ENCODE peak calls at places on chromosome 15, in six cellular contexts. One of them, this sample, is unnamed.

GRCh38 chr15:99283739-99284138 is 32.5 kb downstream of the LRRC28 start:
- DNase-seq in EL: no peak
- DNase-seq in upper lobe of right lung: no peak
- DNase-seq in RCC 7860: no peak
- DNase-seq in mesothelial cell of epicardium: no peak
- DNase-seq in Daoy: no peak
- DNase-seq in this sample: no peak

GRCh38 chr15:56948000-56948765 is 29.7 kb downstream of the TCF12 start:
- DNase-seq in RCC 7860: no peak
- DNase-seq in upper lobe of right lung: no peak
- DNase-seq in Daoy: no peak
- DNase-seq in mesothelial cell of epicardium: no peak
- DNase-seq in EL: no peak
- DNase-seq in this sample: no peak

GRCh38 chr15:78565951-78566774 is 843 bp downstream of the CHRNA5 start:
- DNase-seq in mesothelial cell of epicardium: peak
- DNase-seq in upper lobe of right lung: no peak
- DNase-seq in Daoy: peak
- DNase-seq in RCC 7860: peak
- DNase-seq in EL: peak
- DNase-seq in this sample: peak

GRCh38 chr15:67587754-67588153 is 45.3 kb downstream of the MAP2K5 start:
- DNase-seq in Daoy: no peak
- DNase-seq in RCC 7860: no peak
- DNase-seq in mesothelial cell of epicardium: no peak
- DNase-seq in upper lobe of right lung: no peak
- DNase-seq in EL: no peak
- DNase-seq in this sample: no peak

GRCh38 chr15:66004618-66005262 is 135.4 kb downstream of the RAB11A start:
- DNase-seq in RCC 7860: no peak
- DNase-seq in Daoy: peak
- DNase-seq in mesothelial cell of epicardium: peak
- DNase-seq in EL: peak
- DNase-seq in upper lobe of right lung: no peak
- DNase-seq in this sample: peak

GRCh38 chr15:78204351-78205309 is 29.7 kb downstream of the ACSBG1 start:
- DNase-seq in Daoy: no peak
- DNase-seq in mesothelial cell of epicardium: no peak
- DNase-seq in EL: no peak
- DNase-seq in upper lobe of right lung: no peak
- DNase-seq in RCC 7860: no peak
- DNase-seq in this sample: no peak

GRCh38 chr15:91302588-91303439 is 202.8 kb downstream of the SV2B start:
- DNase-seq in Daoy: peak
- DNase-seq in mesothelial cell of epicardium: no peak
- DNase-seq in upper lobe of right lung: no peak
- DNase-seq in RCC 7860: peak
- DNase-seq in EL: peak
- DNase-seq in this sample: peak

GRCh38 chr15:84079885-84080777 is 155.4 kb upstream of the GOLGA6L4 start:
- DNase-seq in Daoy: peak
- DNase-seq in EL: peak
- DNase-seq in RCC 7860: no peak
- DNase-seq in mesothelial cell of epicardium: peak
- DNase-seq in upper lobe of right lung: peak
- DNase-seq in this sample: no peak

GRCh38 chr15:62071711-62072308 is 5.0 kb downstream of the C2CD4A start:
- DNase-seq in RCC 7860: no peak
- DNase-seq in mesothelial cell of epicardium: no peak
- DNase-seq in EL: peak
- DNase-seq in upper lobe of right lung: no peak
- DNase-seq in Daoy: peak
- DNase-seq in this sample: peak

GRCh38 chr15:47194718-47195117 is 522.6 kb upstream of the SEMA6D start:
- DNase-seq in EL: peak
- DNase-seq in mesothelial cell of epicardium: no peak
- DNase-seq in Daoy: no peak
- DNase-seq in upper lobe of right lung: no peak
- DNase-seq in RCC 7860: peak
- DNase-seq in this sample: peak

GRCh38 chr15:65365229-65365628 is 12.6 kb downstream of the IGDCC3 start:
- DNase-seq in RCC 7860: no peak
- DNase-seq in mesothelial cell of epicardium: no peak
- DNase-seq in upper lobe of right lung: no peak
- DNase-seq in EL: peak
- DNase-seq in Daoy: no peak
- DNase-seq in this sample: no peak

GRCh38 chr15:70281811-70282307 is 184.1 kb upstream of the TLE3 start:
- DNase-seq in EL: peak
- DNase-seq in RCC 7860: no peak
- DNase-seq in mesothelial cell of epicardium: no peak
- DNase-seq in Daoy: no peak
- DNase-seq in upper lobe of right lung: peak
- DNase-seq in this sample: peak

GRCh38 chr15:99439524-99439835 is 126.3 kb upstream of the MEF2A start:
- DNase-seq in upper lobe of right lung: no peak
- DNase-seq in RCC 7860: no peak
- DNase-seq in mesothelial cell of epicardium: peak
- DNase-seq in EL: no peak
- DNase-seq in Daoy: no peak
- DNase-seq in this sample: no peak

GRCh38 chr15:85792102-85792731 is 2.5 kb downstream of the KLHL25 start:
- DNase-seq in EL: no peak
- DNase-seq in RCC 7860: no peak
- DNase-seq in upper lobe of right lung: no peak
- DNase-seq in mesothelial cell of epicardium: no peak
- DNase-seq in Daoy: no peak
- DNase-seq in this sample: no peak

GRCh38 chr15:34986326-34987181 is 1.5 kb downstream of the ZNF770 start:
- DNase-seq in EL: peak
- DNase-seq in upper lobe of right lung: no peak
- DNase-seq in mesothelial cell of epicardium: no peak
- DNase-seq in RCC 7860: peak
- DNase-seq in Daoy: no peak
- DNase-seq in this sample: peak

GRCh38 chr15:65204236-65204930 is 6.9 kb downstream of the CILP start:
- DNase-seq in RCC 7860: peak
- DNase-seq in mesothelial cell of epicardium: no peak
- DNase-seq in upper lobe of right lung: no peak
- DNase-seq in EL: no peak
- DNase-seq in Daoy: no peak
- DNase-seq in this sample: no peak

GRCh38 chr15:52651868-52652267 is 27.3 kb downstream of the ATOSA start:
- DNase-seq in mesothelial cell of epicardium: peak
- DNase-seq in Daoy: peak
- DNase-seq in EL: peak
- DNase-seq in RCC 7860: peak
- DNase-seq in upper lobe of right lung: no peak
- DNase-seq in this sample: peak

GRCh38 chr15:25179673-25180511 is 225.1 kb downstream of the SNRPN start:
- DNase-seq in mesothelial cell of epicardium: peak
- DNase-seq in upper lobe of right lung: peak
- DNase-seq in RCC 7860: no peak
- DNase-seq in Daoy: no peak
- DNase-seq in EL: no peak
- DNase-seq in this sample: no peak

GRCh38 chr15:65304393-65305143 is at the start of gene RNU5B-1:
- DNase-seq in mesothelial cell of epicardium: peak
- DNase-seq in EL: peak
- DNase-seq in Daoy: peak
- DNase-seq in RCC 7860: peak
- DNase-seq in upper lobe of right lung: peak
- DNase-seq in this sample: peak

GRCh38 chr15:25542648-25543047 is 103.8 kb upstream of the UBE3A start:
- DNase-seq in Daoy: no peak
- DNase-seq in upper lobe of right lung: no peak
- DNase-seq in mesothelial cell of epicardium: no peak
- DNase-seq in EL: no peak
- DNase-seq in RCC 7860: no peak
- DNase-seq in this sample: no peak

GRCh38 chr15:83837946-83838571 is 184.1 kb downstream of the ADAMTSL3 start:
- DNase-seq in RCC 7860: peak
- DNase-seq in upper lobe of right lung: peak
- DNase-seq in mesothelial cell of epicardium: no peak
- DNase-seq in EL: peak
- DNase-seq in Daoy: peak
- DNase-seq in this sample: peak

GRCh38 chr15:45114076-45114750 is at the start of the genes DUOX2 and DUOXA2:
- DNase-seq in upper lobe of right lung: peak
- DNase-seq in EL: no peak
- DNase-seq in RCC 7860: no peak
- DNase-seq in Daoy: no peak
- DNase-seq in mesothelial cell of epicardium: no peak
- DNase-seq in this sample: no peak

GRCh38 chr15:60651734-60652141 is 172.8 kb upstream of the ICE2 start:
- DNase-seq in mesothelial cell of epicardium: no peak
- DNase-seq in RCC 7860: no peak
- DNase-seq in upper lobe of right lung: no peak
- DNase-seq in Daoy: no peak
- DNase-seq in EL: no peak
- DNase-seq in this sample: no peak

GRCh38 chr15:59282515-59283337 is 76.1 kb downstream of the LDHAL6B start:
- DNase-seq in mesothelial cell of epicardium: no peak
- DNase-seq in RCC 7860: peak
- DNase-seq in upper lobe of right lung: no peak
- DNase-seq in EL: peak
- DNase-seq in Daoy: no peak
- DNase-seq in this sample: no peak

GRCh38 chr15:78311292-78311691 is 11.9 kb upstream of the SKIC8 start:
- DNase-seq in EL: no peak
- DNase-seq in RCC 7860: no peak
- DNase-seq in mesothelial cell of epicardium: no peak
- DNase-seq in upper lobe of right lung: no peak
- DNase-seq in Daoy: no peak
- DNase-seq in this sample: no peak

GRCh38 chr15:74314897-74315438 is 52.5 kb downstream of the CYP11A1 start:
- DNase-seq in upper lobe of right lung: no peak
- DNase-seq in mesothelial cell of epicardium: no peak
- DNase-seq in EL: no peak
- DNase-seq in Daoy: peak
- DNase-seq in RCC 7860: peak
- DNase-seq in this sample: no peak

GRCh38 chr15:56869573-56869972 is 48.9 kb upstream of the TCF12 start:
- DNase-seq in mesothelial cell of epicardium: no peak
- DNase-seq in Daoy: peak
- DNase-seq in EL: peak
- DNase-seq in RCC 7860: peak
- DNase-seq in upper lobe of right lung: no peak
- DNase-seq in this sample: peak

GRCh38 chr15:91953432-91953831 is 99.9 kb downstream of the SLCO3A1 start:
- DNase-seq in RCC 7860: peak
- DNase-seq in EL: no peak
- DNase-seq in mesothelial cell of epicardium: no peak
- DNase-seq in Daoy: peak
- DNase-seq in upper lobe of right lung: no peak
- DNase-seq in this sample: no peak

GRCh38 chr15:98734472-98735284 is 86.3 kb downstream of the IGF1R start:
- DNase-seq in Daoy: no peak
- DNase-seq in RCC 7860: peak
- DNase-seq in mesothelial cell of epicardium: no peak
- DNase-seq in EL: no peak
- DNase-seq in upper lobe of right lung: no peak
- DNase-seq in this sample: no peak

GRCh38 chr15:89203705-89204273 is 17.6 kb downstream of the RLBP1 start:
- DNase-seq in EL: no peak
- DNase-seq in Daoy: no peak
- DNase-seq in upper lobe of right lung: no peak
- DNase-seq in mesothelial cell of epicardium: no peak
- DNase-seq in RCC 7860: no peak
- DNase-seq in this sample: no peak

GRCh38 chr15:101294731-101295606 is at the start of gene SNRPA1:
- DNase-seq in RCC 7860: peak
- DNase-seq in Daoy: peak
- DNase-seq in mesothelial cell of epicardium: peak
- DNase-seq in upper lobe of right lung: peak
- DNase-seq in EL: peak
- DNase-seq in this sample: peak

GRCh38 chr15:98241032-98241554 is 280.6 kb downstream of the ARRDC4 start:
- DNase-seq in upper lobe of right lung: no peak
- DNase-seq in EL: no peak
- DNase-seq in Daoy: peak
- DNase-seq in RCC 7860: no peak
- DNase-seq in mesothelial cell of epicardium: no peak
- DNase-seq in this sample: peak

GRCh38 chr15:79065744-79066376 is 24.7 kb downstream of the RASGRF1 start:
- DNase-seq in upper lobe of right lung: no peak
- DNase-seq in EL: no peak
- DNase-seq in mesothelial cell of epicardium: no peak
- DNase-seq in RCC 7860: no peak
- DNase-seq in Daoy: no peak
- DNase-seq in this sample: no peak

This sample was measured in RKO.